ENCODE peak calls at places on chromosome X, in five cellular contexts. W, L, Y, O and H are unnamed samples.
A peak's percentile ranks its signal among the peaks of the same experiment; 100 is the strongest.

GRCh38 chrX:30580641-30581040 is 3.1 kb upstream of the TASL start:
- DNase-seq in O (no peak), Y (no peak), L (no peak), W (no peak), H (no peak)

GRCh38 chrX:71846429-71846828 is 64.2 kb upstream of the NHSL2 start:
- DNase-seq in Y (no peak), O (no peak), L (no peak), W (peak; percentile 36), H (no peak)

GRCh38 chrX:48794993-48795501 is 6.8 kb upstream of the HDAC6 start:
- DNase-seq in O (peak; percentile 14), L (no peak), W (peak; percentile 69), Y (no peak), H (no peak)

GRCh38 chrX:13396887-13397286 is 77.0 kb upstream of the ATXN3L start:
- DNase-seq in Y (no peak), O (peak; percentile 44), W (peak; percentile 72), L (no peak), H (no peak)

GRCh38 chrX:130869239-130869638 is 33.8 kb downstream of the ENOX2 start:
- DNase-seq in W (no peak), L (no peak), O (no peak), Y (no peak), H (no peak)

GRCh38 chrX:106323357-106323756 is 155.3 kb downstream of the PWWP3B start:
- DNase-seq in L (no peak), O (no peak), W (no peak), Y (no peak), H (no peak)

GRCh38 chrX:74520291-74520690 is 94.1 kb downstream of the RLIM start:
- DNase-seq in Y (no peak), W (no peak), O (no peak), L (no peak), H (no peak)

GRCh38 chrX:129523076-129524055 is at the start of gene SMARCA1:
- DNase-seq in W (peak; percentile 42), Y (no peak), O (peak; percentile 37), L (peak; percentile 54), H (no peak)

GRCh38 chrX:50448565-50448964 is 22.1 kb downstream of the DGKK start:
- DNase-seq in W (peak; percentile 4), Y (no peak), L (no peak), O (no peak), H (no peak)

GRCh38 chrX:77087529-77088169 is 359.5 kb upstream of the FGF16 start:
- DNase-seq in W (peak; percentile 61), Y (no peak), L (peak; percentile 30), O (peak; percentile 39), H (no peak)

GRCh38 chrX:150848914-150849365 is 49.5 kb downstream of the CD99L2 start:
- DNase-seq in L (no peak), O (no peak), W (no peak), Y (no peak), H (no peak)

GRCh38 chrX:84047339-84047738 is 140.7 kb downstream of the RPS6KA6 start:
- DNase-seq in W (no peak), L (no peak), O (no peak), Y (no peak), H (no peak)

GRCh38 chrX:56766554-56767412 is 37.7 kb downstream of the NBDY start:
- DNase-seq in W (peak; percentile 50), O (no peak), L (no peak), Y (no peak), H (no peak)

GRCh38 chrX:155768036-155768769 is 112.9 kb upstream of the VAMP7 start:
- DNase-seq in W (peak; percentile 82), O (no peak), L (peak; percentile 20), Y (no peak), H (no peak)

GRCh38 chrX:79161655-79162054 is 17.2 kb downstream of the GPR174 start:
- DNase-seq in O (no peak), L (no peak), Y (no peak), W (no peak), H (no peak)

GRCh38 chrX:69153060-69153730 is 12.1 kb downstream of the PJA1 start:
- DNase-seq in W (peak; percentile 16), Y (no peak), L (peak; percentile 44), O (no peak), H (no peak)

GRCh38 chrX:46577116-46578005 is 3.8 kb downstream of the CHST7 start:
- DNase-seq in W (peak; percentile 68), O (no peak), Y (no peak), L (no peak), H (no peak)

GRCh38 chrX:155718964-155719586 is 106.3 kb upstream of the TMLHE start:
- DNase-seq in Y (no peak), L (no peak), O (no peak), W (peak; percentile 9), H (no peak)

GRCh38 chrX:27924718-27925117 is 56.5 kb downstream of the DCAF8L1 start:
- DNase-seq in W (no peak), L (no peak), O (no peak), Y (no peak), H (no peak)

GRCh38 chrX:117834076-117834475 is 282.5 kb downstream of the KLHL13 start:
- DNase-seq in Y (no peak), W (no peak), O (no peak), L (no peak), H (no peak)

GRCh38 chrX:9626379-9626778 is 139.3 kb downstream of the GPR143 start:
- DNase-seq in O (no peak), Y (no peak), L (no peak), W (no peak), H (no peak)

GRCh38 chrX:43581167-43581566 is 74.9 kb upstream of the MAOA start:
- DNase-seq in W (no peak), O (no peak), Y (no peak), L (no peak), H (peak; percentile 44)

GRCh38 chrX:70434352-70434866 is 10.2 kb upstream of the DLG3 start:
- DNase-seq in O (peak; percentile 55), L (peak; percentile 90), Y (peak; percentile 84), W (peak; percentile 76), H (no peak)

GRCh38 chrX:101595739-101596419 is 21.9 kb downstream of the ARMCX6 start:
- DNase-seq in O (peak; percentile 66), Y (peak; percentile 50), L (no peak), W (peak; percentile 75), H (no peak)

GRCh38 chrX:40945366-40945713 is 139.9 kb upstream of the USP9X start:
- DNase-seq in W (peak; percentile 78), L (peak; percentile 33), Y (peak; percentile 21), O (peak; percentile 71), H (no peak)

GRCh38 chrX:104136241-104137019 is 20.4 kb downstream of the SLC25A53 start:
- DNase-seq in Y (peak; percentile 55), L (peak; percentile 68), O (peak; percentile 92), W (peak; percentile 92), H (peak; percentile 32)